ENCODE peak calls at places on chromosomes 5 and 9, in ten cellular contexts. E is stomach, O is uterus, B is body of pancreas, G is transverse colon, R is tibial nerve, W is ovary, C is A549, N is suprapubic skin, H is IMR-90. M is an unnamed sample.

GRCh38 chr5:67038817-67039603 is 157.6 kb downstream of the CD180 start:
- DNase-seq in W (no peak), E (no peak), G (no peak), H (peak; percentile 88), R (no peak), O (no peak), B (no peak), C (no peak), N (no peak), M (no peak)

GRCh38 chr5:168457542-168457941 is 28.7 kb upstream of the RARS1 start:
- DNase-seq in E (no peak), H (no peak), R (no peak), O (no peak), W (no peak), N (no peak), C (no peak), B (no peak), G (no peak), M (no peak)

GRCh38 chr5:139642213-139642612 is 5.9 kb upstream of the CXXC5 start:
- DNase-seq in E (peak; percentile 5), B (no peak), O (no peak), W (no peak), C (no peak), G (peak; percentile 8), N (peak; percentile 56), H (no peak), R (no peak), M (no peak)

GRCh38 chr9:114291064-114291474 is 31.8 kb upstream of the ORM1 start:
- DNase-seq in W (peak; percentile 63), N (peak; percentile 84), H (peak; percentile 67), C (peak; percentile 57), G (peak; percentile 75), E (peak; percentile 81), B (peak; percentile 70), O (peak; percentile 76), R (peak; percentile 69), M (peak; percentile 64)

GRCh38 chr5:164184158-164184557 is 678.7 kb downstream of the MAT2B start:
- DNase-seq in W (no peak), O (no peak), R (no peak), G (no peak), H (no peak), E (no peak), N (no peak), C (no peak), B (no peak), M (no peak)

GRCh38 chr9:20980713-20981481 is 50.5 kb downstream of the HACD4 start:
- DNase-seq in H (peak; percentile 93), B (no peak), G (no peak), N (no peak), E (no peak), W (peak; percentile 20), C (no peak), R (no peak), O (no peak), M (no peak)

GRCh38 chr9:116329470-116329869 is 175.9 kb downstream of the PAPPA start:
- DNase-seq in E (no peak), N (no peak), O (no peak), R (no peak), H (no peak), G (no peak), W (no peak), C (no peak), B (no peak), M (no peak)

GRCh38 chr5:127061537-127061936 is 11.8 kb downstream of the C5orf63 start:
- DNase-seq in R (no peak), W (no peak), E (no peak), H (no peak), G (no peak), C (no peak), N (no peak), O (no peak), B (no peak), M (no peak)

GRCh38 chr5:71782771-71783770 is 64.0 kb downstream of the CARTPT start:
- DNase-seq in N (peak; percentile 87), G (peak; percentile 74), H (peak; percentile 75), O (peak; percentile 82), R (peak; percentile 82), W (peak; percentile 80), C (peak; percentile 41), B (peak; percentile 71), E (peak; percentile 69), M (peak; percentile 80)

GRCh38 chr5:1279443-1280151 is 15.3 kb downstream of the TERT start:
- DNase-seq in N (no peak), R (no peak), G (no peak), W (no peak), E (no peak), H (no peak), C (no peak), O (no peak), B (no peak), M (peak; percentile 16)

GRCh38 chr5:171306785-171307591 is 2.1 kb upstream of the TLX3 start:
- DNase-seq in O (no peak), H (no peak), G (no peak), R (no peak), W (no peak), B (no peak), C (no peak), N (no peak), E (no peak), M (no peak)

DNA sequence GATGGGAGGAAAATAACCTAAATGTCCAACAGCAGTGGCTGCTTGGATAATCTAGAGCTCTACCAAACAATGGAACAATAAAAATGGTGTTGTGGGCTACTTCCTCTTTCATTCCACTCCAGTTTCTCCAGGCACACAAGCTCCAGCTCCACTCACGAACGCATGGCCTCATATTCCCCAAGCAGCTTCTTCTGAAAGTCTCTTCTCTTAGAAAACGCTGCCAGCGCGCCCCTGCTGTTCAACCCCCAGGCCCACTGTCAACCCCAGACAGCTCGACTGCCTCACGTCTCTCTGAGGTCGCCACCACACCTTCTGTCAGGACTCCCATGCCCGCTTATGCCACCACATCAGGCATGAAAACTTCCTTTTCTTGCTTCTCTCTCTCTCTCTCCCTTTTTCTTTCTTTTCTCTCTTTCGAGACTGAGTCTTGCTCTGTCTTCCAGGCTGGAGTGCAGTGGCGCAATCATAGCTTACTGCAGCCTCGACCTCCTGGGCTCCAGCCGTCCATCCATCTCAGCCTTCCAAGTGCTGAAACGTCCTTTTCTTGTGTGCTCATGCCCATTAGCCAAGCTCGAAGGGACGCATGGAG is 16.2 kb downstream of the OR2V2 start:
- DNase-seq in B (no peak), H (no peak), O (no peak), G (no peak), R (no peak), N (no peak), C (no peak), E (no peak), W (no peak), M (no peak)
- TF ChIP-seq POLR2A in B (no peak), H (no peak), O (no peak), G (no peak), R (no peak), N (no peak), C (no peak), E (no peak), W (no peak), M (no peak)

GRCh38 chr5:36878421-36879088 is 2.0 kb downstream of the NIPBL start:
- DNase-seq in C (no peak), N (no peak), H (peak; percentile 57), B (no peak), W (peak; percentile 29), G (no peak), R (no peak), O (no peak), E (no peak), M (peak; percentile 27)

GRCh38 chr5:36875789-36876388 is 680 bp upstream of the NIPBL start:
- DNase-seq in B (peak; percentile 75), W (peak; percentile 76), C (peak; percentile 38), R (peak; percentile 56), O (peak; percentile 70), G (peak; percentile 86), H (peak; percentile 78), N (peak; percentile 88), E (peak; percentile 82), M (peak; percentile 83)

GRCh38 chr5:36876389-36876964 is at the start of gene NIPBL:
- DNase-seq in O (peak; percentile 91), R (peak; percentile 82), N (peak; percentile 95), H (peak; percentile 94), G (peak; percentile 92), E (peak; percentile 91), W (peak; percentile 89), B (peak; percentile 89), C (peak; percentile 73), M (peak; percentile 94)

GRCh38 chr5:36877667-36878420 is 1.3 kb downstream of the NIPBL start:
- DNase-seq in O (no peak), G (no peak), R (no peak), B (no peak), E (no peak), N (no peak), H (peak; percentile 37), C (peak; percentile 49), W (no peak), M (no peak)

GRCh38 chr5:36876965-36877666 is 547 bp downstream of the NIPBL start:
- DNase-seq in B (peak; percentile 72), E (peak; percentile 76), W (peak; percentile 61), H (peak; percentile 56), N (peak; percentile 82), O (peak; percentile 52), R (peak; percentile 24), G (peak; percentile 66), C (peak; percentile 36), M (peak; percentile 64)
- TF ChIP-seq POLR2A in B (peak; percentile 70), E (no peak), W (peak; percentile 23), H (no peak), N (no peak), O (no peak), R (no peak), G (peak; percentile 35), C (no peak), M (no peak)

GRCh38 chr9:97220894-97221477 is 86.5 kb upstream of the CCDC180 start:
- DNase-seq in H (no peak), C (no peak), E (no peak), N (peak; percentile 62), W (no peak), G (no peak), R (no peak), B (peak; percentile 12), O (no peak), M (no peak)
- TF ChIP-seq POLR2A in H (no peak), C (no peak), E (no peak), N (no peak), W (no peak), G (no peak), R (no peak), B (no peak), O (no peak), M (no peak)

DNA sequence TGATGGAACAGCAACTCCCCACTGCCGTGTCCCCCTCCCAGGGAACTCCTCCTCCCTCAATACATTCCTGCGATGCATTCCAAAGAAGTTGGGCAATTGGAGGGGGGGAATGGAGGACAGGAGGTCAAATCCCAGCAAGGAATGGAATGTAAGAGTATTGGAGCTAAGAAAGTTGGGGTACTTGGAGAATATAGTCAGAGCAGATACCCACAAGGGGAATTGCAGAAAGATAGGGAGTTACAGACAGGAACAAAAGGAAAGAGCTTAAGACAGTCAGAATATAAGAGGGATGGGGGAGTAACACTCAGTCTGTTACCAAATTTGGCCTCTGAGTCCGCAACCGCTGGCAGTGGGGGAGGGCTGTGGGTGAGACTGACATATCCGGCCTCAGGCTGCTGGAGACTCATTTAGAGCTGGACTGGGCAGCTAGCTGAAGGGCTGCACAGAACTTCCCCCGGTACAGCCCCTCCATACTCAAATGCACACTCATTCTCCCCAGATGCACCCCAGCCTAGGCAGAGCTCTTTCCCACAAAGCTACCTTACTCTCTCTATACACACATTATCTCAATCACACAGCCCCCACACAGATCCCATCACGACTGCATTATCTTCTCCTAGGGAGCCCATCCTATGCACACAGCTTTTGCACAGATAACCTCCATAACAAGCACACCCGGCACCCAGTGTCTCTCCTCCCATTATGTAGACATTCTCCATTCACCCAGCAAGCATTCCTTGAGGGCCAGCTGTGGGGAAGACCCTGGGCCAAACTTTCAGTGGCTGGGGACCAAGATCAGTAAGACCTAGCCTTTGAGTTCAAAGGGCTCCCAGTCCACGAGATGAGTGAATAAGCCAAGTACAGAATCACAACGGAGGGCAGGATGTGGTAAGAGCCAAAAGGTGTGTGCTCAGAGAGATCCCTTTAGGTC is 3.7 kb downstream of the TLN1 start:
- DNase-seq in C (no peak), H (peak; percentile 90), R (peak; percentile 42), G (peak; percentile 78), N (no peak), B (peak; percentile 50), O (peak; percentile 92), E (peak; percentile 49), W (peak; percentile 72), M (peak; percentile 85)
- TF ChIP-seq POLR2A in C (no peak), H (peak; percentile 93), R (no peak), G (peak; percentile 71), N (no peak), B (peak; percentile 49), O (peak; percentile 74), E (peak; percentile 44), W (no peak), M (no peak)